ENCODE peak calls at places on chromosomes 3 and 15, in four cellular contexts. P, M, I and H are unnamed samples.

GRCh38 chr3:4674216-4674615 is 181.1 kb downstream of the ITPR1 start:
- DNase-seq in P (no peak), M (no peak), I (no peak), H (no peak)

GRCh38 chr3:160400631-160401150 is 1.2 kb downstream of the SMC4 start:
- DNase-seq in P (peak), M (peak), I (no peak), H (peak)

GRCh38 chr15:63466378-63467192 is 37.8 kb upstream of the USP3 start:
- DNase-seq in P (no peak), M (no peak), I (peak), H (no peak)

GRCh38 chr3:95399580-95399979 is 1336.7 kb downstream of the NSUN3 start:
- DNase-seq in P (no peak), M (no peak), I (no peak), H (no peak)

GRCh38 chr3:169310190-169310918 is 353.2 kb downstream of the MECOM start:
- DNase-seq in P (no peak), M (no peak), I (no peak), H (no peak)

GRCh38 chr3:37458162-37458895 is 283.9 kb upstream of the LRRFIP2 start:
- DNase-seq in P (no peak), M (no peak), I (no peak), H (peak)

GRCh38 chr15:87591521-87591920 is 665.0 kb downstream of the NTRK3 start:
- DNase-seq in P (no peak), M (no peak), I (no peak), H (no peak)

GRCh38 chr3:108024146-108024836 is 66.5 kb downstream of the CD47 start:
- DNase-seq in P (no peak), M (no peak), I (no peak), H (no peak)

GRCh38 chr3:25429960-25430941 is 2.2 kb downstream of the RARB start:
- DNase-seq in P (no peak), M (no peak), I (no peak), H (no peak)

GRCh38 chr3:167740961-167741587 is 5.6 kb downstream of the SERPINI1 start:
- DNase-seq in P (no peak), M (no peak), I (peak), H (no peak)

GRCh38 chr15:60047701-60048100 is 43.6 kb downstream of the FOXB1 start:
- DNase-seq in P (no peak), M (no peak), I (no peak), H (no peak)

GRCh38 chr3:115836944-115837343 is 213.6 kb downstream of the GAP43 start:
- DNase-seq in P (no peak), M (no peak), I (peak), H (no peak)

GRCh38 chr3:7618606-7619005 is 757.7 kb downstream of the GRM7 start:
- DNase-seq in P (no peak), M (no peak), I (no peak), H (no peak)

GRCh38 chr3:125434582-125435011 is 59.5 kb upstream of the ZNF148 start:
- DNase-seq in P (no peak), M (no peak), I (no peak), H (no peak)

GRCh38 chr3:78844307-78844706 is 923.5 kb downstream of the ROBO1 start:
- DNase-seq in P (no peak), M (no peak), I (no peak), H (no peak)

GRCh38 chr15:96502196-96502595 is 171.7 kb downstream of the NR2F2 start:
- DNase-seq in P (no peak), M (no peak), I (no peak), H (no peak)

GRCh38 chr3:174862101-174862500 is 3.0 kb downstream of the NAALADL2 start:
- DNase-seq in P (no peak), M (peak), I (peak), H (no peak)

GRCh38 chr3:60839242-60839641 is 412.0 kb downstream of the FHIT start:
- DNase-seq in P (no peak), M (no peak), I (no peak), H (no peak)

GRCh38 chr3:31922962-31923361 is 58.1 kb downstream of the OSBPL10 start:
- DNase-seq in P (no peak), M (no peak), I (no peak), H (no peak)

GRCh38 chr3:41094351-41094750 is 105.0 kb upstream of the CTNNB1 start:
- DNase-seq in P (no peak), M (no peak), I (no peak), H (no peak)

GRCh38 chr3:197286678-197287077 is 11.7 kb downstream of the DLG1 start:
- DNase-seq in P (no peak), M (no peak), I (no peak), H (no peak)

GRCh38 chr3:115402651-115403050 is 220.7 kb upstream of the GAP43 start:
- DNase-seq in P (no peak), M (no peak), I (no peak), H (no peak)

GRCh38 chr3:39254806-39255449 is 24.9 kb downstream of the CX3CR1 start:
- DNase-seq in P (no peak), M (no peak), I (no peak), H (no peak)

GRCh38 chr3:179702271-179702947 is 49.6 kb downstream of the USP13 start:
- DNase-seq in P (no peak), M (no peak), I (no peak), H (no peak)

GRCh38 chr3:43435706-43436105 is 149.4 kb downstream of the SNRK start:
- DNase-seq in P (no peak), M (no peak), I (no peak), H (no peak)

GRCh38 chr3:188326111-188326510 is 172.2 kb downstream of the LPP start:
- DNase-seq in P (no peak), M (no peak), I (no peak), H (no peak)

GRCh38 chr15:100463515-100463914 is 65.2 kb downstream of the CERS3 start:
- DNase-seq in P (no peak), M (no peak), I (no peak), H (no peak)

GRCh38 chr3:29513236-29513635 is 232.4 kb downstream of the RBMS3 start:
- DNase-seq in P (no peak), M (no peak), I (no peak), H (peak)

DNA sequence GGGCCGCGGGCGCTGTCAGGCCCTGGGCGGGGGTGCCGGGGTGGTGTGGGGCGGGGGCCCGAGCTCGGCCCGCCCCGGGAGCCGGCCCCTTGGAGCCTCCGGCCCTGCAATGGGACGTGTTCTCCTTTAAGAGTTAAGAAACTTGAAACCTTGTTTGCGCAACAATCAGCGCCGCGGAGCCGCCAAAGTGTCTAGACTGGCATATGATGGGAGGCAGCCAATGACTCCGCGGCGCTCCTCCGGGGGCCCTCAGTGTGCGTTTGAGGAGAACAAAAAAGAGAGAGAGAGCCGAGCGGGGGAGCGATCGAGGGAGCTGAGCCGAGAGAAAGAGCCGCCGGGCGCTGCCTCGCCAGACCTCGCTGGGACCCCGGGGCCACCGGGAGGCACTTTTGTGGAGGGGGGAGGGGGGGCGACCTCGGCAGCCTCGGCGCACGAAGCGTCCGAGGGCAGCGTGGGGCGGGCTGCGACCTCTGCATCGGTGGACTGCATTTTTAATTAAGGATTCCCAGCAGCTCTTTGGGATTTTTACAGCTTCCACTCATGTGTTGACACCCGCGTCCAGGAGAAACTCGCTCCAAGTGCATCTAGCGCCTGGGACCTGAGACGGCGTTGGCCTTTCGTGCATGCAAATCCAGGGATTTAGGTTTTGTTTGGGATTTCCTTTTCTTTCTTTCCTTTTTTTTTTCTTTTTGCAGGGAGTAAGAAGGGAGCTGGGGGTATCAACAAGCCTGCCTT is at the start of gene SMAD6:
- DNase-seq in P (peak), M (peak), I (peak), H (peak)
- TF ChIP-seq POLR2A in P (no peak), M (peak), I (peak), H (no peak)

DNA sequence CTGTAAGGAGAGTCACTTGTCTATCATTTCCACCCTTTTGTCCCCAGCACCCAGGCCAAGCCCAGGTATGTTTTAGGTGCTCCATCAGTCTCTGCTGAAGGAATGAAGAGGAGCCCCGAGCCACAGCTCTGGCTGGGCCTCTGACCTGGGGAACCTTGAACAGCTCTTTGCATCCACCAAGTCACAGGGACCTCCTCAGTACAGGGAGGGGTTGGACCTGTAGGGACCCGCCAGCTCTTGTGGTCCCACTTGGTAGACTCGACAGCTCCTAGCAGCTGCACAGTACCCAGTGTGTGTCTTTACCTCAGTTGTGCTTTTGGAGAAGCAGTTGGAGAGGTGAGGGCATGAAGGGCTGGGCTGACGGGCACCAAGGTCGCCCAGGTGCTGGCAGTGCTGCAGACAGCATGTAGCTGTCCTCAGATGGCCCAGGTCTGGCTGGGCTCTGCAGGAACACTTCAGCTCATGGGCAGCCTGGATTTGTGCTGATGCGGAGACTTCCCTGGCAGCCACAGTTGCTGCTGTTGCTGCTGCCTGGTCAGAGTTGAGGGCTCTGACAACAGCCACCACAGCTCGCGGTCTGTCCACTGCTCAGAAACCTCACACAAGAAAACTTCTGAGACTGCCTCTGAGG is 123.6 kb downstream of the CACNA1D start:
- DNase-seq in P (no peak), M (no peak), I (no peak), H (no peak)
- TF ChIP-seq CTCF in P (no peak), M (no peak), I (no peak), H (no peak)

GRCh38 chr3:122680381-122681293 is at the start of gene PARP14:
- DNase-seq in P (peak), M (peak), I (no peak), H (peak)
- TF ChIP-seq POLR2A in P (peak), M (peak), I (no peak), H (peak)

GRCh38 chr15:19992428-19992827 is 549.2 kb downstream of the GOLGA6L6 start:
- DNase-seq in P (no peak), M (no peak), I (no peak), H (no peak)

GRCh38 chr15:19984101-19984500 is 557.5 kb downstream of the GOLGA6L6 start:
- DNase-seq in P (no peak), M (no peak), I (no peak), H (no peak)

DNA sequence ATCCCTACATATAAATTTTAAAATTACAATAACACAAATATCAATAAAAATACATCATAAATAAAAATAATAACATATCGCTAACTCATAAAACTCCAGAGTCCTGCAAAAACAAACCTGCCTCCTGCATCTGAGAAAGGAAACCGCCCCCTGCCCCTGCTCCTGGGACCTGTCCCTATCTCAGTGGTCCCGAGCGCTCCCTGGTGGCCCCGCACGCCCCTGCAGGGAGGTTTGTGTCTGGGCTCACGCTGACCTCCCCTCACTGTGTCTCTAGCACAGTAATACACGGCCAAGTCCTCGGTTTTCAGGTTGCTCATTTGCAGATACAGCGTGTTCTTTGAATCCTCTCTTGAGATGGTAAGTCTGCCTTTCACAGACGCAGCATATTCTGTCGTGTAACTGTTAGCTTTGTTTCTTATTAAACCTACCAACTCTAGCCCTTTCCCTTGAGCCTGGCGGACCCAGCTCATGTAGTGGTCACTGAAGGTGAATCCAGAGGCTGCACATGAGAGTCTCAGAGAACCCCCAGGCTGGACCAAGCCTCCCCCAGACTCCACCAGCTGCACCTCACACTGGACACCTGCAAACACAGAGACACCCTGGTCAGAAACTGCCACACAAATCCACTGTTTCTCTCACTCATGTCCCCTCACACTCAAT is 554.1 kb downstream of the GOLGA6L6 start:
- DNase-seq in P (no peak), M (no peak), I (no peak), H (no peak)
- TF ChIP-seq CTCF in P (no peak), M (no peak), I (peak), H (no peak)

GRCh38 chr15:45586990-45587860 is at the start of gene BLOC1S6:
- DNase-seq in P (peak), M (peak), I (peak), H (peak)
- TF ChIP-seq POLR2A in P (peak), M (peak), I (peak), H (no peak)

GRCh38 chr3:16885948-16886683 is 1.4 kb downstream of the PLCL2 start:
- DNase-seq in P (no peak), M (no peak), I (no peak), H (no peak)

GRCh38 chr3:16885588-16885903 is 791 bp downstream of the PLCL2 start:
- DNase-seq in P (no peak), M (no peak), I (no peak), H (no peak)

GRCh38 chr3:16883726-16884083 is 1.1 kb upstream of the PLCL2 start:
- DNase-seq in P (no peak), M (no peak), I (no peak), H (no peak)

GRCh38 chr3:16884084-16884747 is 539 bp upstream of the PLCL2 start:
- DNase-seq in P (peak), M (peak), I (no peak), H (peak)

DNA sequence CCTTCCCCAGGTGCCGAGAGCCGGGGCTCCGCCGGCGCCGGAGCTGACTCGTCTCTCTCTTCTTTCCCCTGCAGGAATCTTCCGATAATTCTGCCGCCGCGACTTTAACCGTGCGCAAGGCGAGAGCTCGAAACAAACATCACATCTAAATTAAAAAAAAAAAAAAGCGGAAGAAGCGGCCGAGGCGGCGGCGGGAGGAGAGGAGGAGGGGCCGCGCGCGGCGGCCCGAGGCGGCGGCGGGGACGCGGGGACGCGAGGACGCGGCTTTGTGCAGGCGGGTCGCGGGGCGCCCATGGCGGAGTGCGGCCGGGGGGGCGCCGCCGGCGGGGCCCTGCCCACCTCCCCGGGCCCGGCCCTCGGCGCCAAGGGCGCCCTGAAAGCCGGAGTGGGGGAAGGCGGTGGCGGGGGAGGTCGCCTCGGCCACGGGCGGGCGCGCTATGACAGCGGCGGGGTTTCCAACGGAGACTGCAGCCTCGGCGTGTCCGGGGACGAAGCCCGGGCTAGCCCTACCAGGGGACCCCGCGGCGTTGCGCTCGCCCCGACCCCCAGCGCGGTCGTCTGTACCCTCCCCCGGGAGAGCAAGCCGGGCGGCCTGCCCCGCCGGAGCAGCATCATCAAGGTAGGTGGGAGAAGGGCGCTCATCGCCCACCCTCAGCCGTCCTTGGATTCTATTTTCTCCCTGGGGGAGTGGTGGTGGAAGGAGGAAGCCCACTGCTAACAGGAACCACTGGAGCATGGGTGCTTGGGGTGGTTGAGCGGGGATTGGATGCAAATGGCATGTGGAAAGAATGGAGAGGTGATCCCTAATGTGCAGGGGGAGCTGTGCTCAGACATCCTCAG is at the start of gene PLCL2:
- DNase-seq in P (peak), M (peak), I (no peak), H (peak)
- TF ChIP-seq CTCF in P (no peak), M (no peak), I (no peak), H (no peak)

GRCh38 chr15:75043509-75044257 is 20.3 kb downstream of the PPCDC start:
- DNase-seq in P (peak), M (peak), I (no peak), H (peak)

GRCh38 chr15:75042730-75043508 is 19.5 kb downstream of the PPCDC start:
- DNase-seq in P (peak), M (peak), I (peak), H (peak)

GRCh38 chr15:75048394-75048793 is 25.0 kb downstream of the PPCDC start:
- DNase-seq in P (peak), M (no peak), I (no peak), H (peak)

GRCh38 chr15:75045332-75046015 is 22.1 kb downstream of the PPCDC start:
- DNase-seq in P (no peak), M (no peak), I (no peak), H (peak)

GRCh38 chr15:75044258-75044878 is 21.0 kb downstream of the PPCDC start:
- DNase-seq in P (peak), M (no peak), I (no peak), H (no peak)
- TF ChIP-seq POLR2A in P (no peak), M (no peak), I (no peak), H (no peak)

GRCh38 chr15:98442901-98443300 is 205.4 kb upstream of the IGF1R start:
- DNase-seq in P (no peak), M (no peak), I (no peak), H (no peak)

GRCh38 chr15:98441599-98441998 is 206.7 kb upstream of the IGF1R start:
- DNase-seq in P (no peak), M (no peak), I (no peak), H (no peak)

GRCh38 chr15:98440917-98441316 is 207.4 kb upstream of the IGF1R start:
- DNase-seq in P (no peak), M (no peak), I (no peak), H (no peak)

GRCh38 chr15:98443483-98443882 is 204.9 kb upstream of the IGF1R start:
- DNase-seq in P (no peak), M (no peak), I (no peak), H (no peak)

GRCh38 chr15:98442379-98442833 is 205.9 kb upstream of the IGF1R start:
- DNase-seq in P (no peak), M (peak), I (peak), H (no peak)
- TF ChIP-seq CTCF in P (peak), M (peak), I (peak), H (peak)